ENCODE peak calls at places on chromosome 4, in eight cellular contexts. One of them, this sample, is unnamed.

GRCh38 chr4:130043796-130044195 is 947.8 kb downstream of the C4orf33 start:
- DNase-seq in adipocyte: peak; percentile 63
- DNase-seq in A549: no peak
- DNase-seq in retinal pigment epithelial cell: no peak
- DNase-seq in neuronal stem cell: no peak
- DNase-seq in left lung: no peak
- DNase-seq in SJSA1: no peak
- DNase-seq in AG04449: no peak
- DNase-seq in this sample: no peak

GRCh38 chr4:95155759-95156451 is 392.9 kb downstream of the UNC5C start:
- DNase-seq in A549: peak; percentile 23
- DNase-seq in left lung: no peak
- DNase-seq in AG04449: peak; percentile 7
- DNase-seq in adipocyte: peak; percentile 84
- DNase-seq in SJSA1: no peak
- DNase-seq in retinal pigment epithelial cell: no peak
- DNase-seq in neuronal stem cell: peak; percentile 31
- DNase-seq in this sample: peak; percentile 13

GRCh38 chr4:7786040-7786439 is 153.6 kb downstream of the AFAP1 start:
- DNase-seq in SJSA1: no peak
- DNase-seq in left lung: no peak
- DNase-seq in retinal pigment epithelial cell: no peak
- DNase-seq in A549: no peak
- DNase-seq in adipocyte: no peak
- DNase-seq in AG04449: no peak
- DNase-seq in neuronal stem cell: no peak
- DNase-seq in this sample: no peak

GRCh38 chr4:41280010-41280409 is 23.3 kb downstream of the UCHL1 start:
- DNase-seq in A549: no peak
- DNase-seq in SJSA1: no peak
- DNase-seq in adipocyte: no peak
- DNase-seq in retinal pigment epithelial cell: no peak
- DNase-seq in AG04449: no peak
- DNase-seq in left lung: no peak
- DNase-seq in neuronal stem cell: no peak
- DNase-seq in this sample: no peak

GRCh38 chr4:86506591-86506990 is 87.5 kb upstream of the PTPN13 start:
- DNase-seq in retinal pigment epithelial cell: no peak
- DNase-seq in AG04449: no peak
- DNase-seq in A549: no peak
- DNase-seq in SJSA1: no peak
- DNase-seq in adipocyte: no peak
- DNase-seq in left lung: no peak
- DNase-seq in neuronal stem cell: no peak
- DNase-seq in this sample: no peak

GRCh38 chr4:180465364-180465763 is 1777.8 kb upstream of the TENM3 start:
- DNase-seq in adipocyte: no peak
- DNase-seq in A549: no peak
- DNase-seq in AG04449: no peak
- DNase-seq in left lung: no peak
- DNase-seq in retinal pigment epithelial cell: no peak
- DNase-seq in neuronal stem cell: no peak
- DNase-seq in SJSA1: no peak
- DNase-seq in this sample: no peak

GRCh38 chr4:23034726-23035125 is 342.0 kb downstream of the GBA3 start:
- DNase-seq in SJSA1: no peak
- DNase-seq in A549: no peak
- DNase-seq in AG04449: no peak
- DNase-seq in adipocyte: no peak
- DNase-seq in neuronal stem cell: no peak
- DNase-seq in left lung: no peak
- DNase-seq in retinal pigment epithelial cell: no peak
- DNase-seq in this sample: no peak

GRCh38 chr4:180923476-180923875 is 1319.7 kb upstream of the TENM3 start:
- DNase-seq in neuronal stem cell: no peak
- DNase-seq in A549: no peak
- DNase-seq in adipocyte: peak; percentile 92
- DNase-seq in SJSA1: no peak
- DNase-seq in retinal pigment epithelial cell: no peak
- DNase-seq in left lung: no peak
- DNase-seq in AG04449: peak; percentile 4
- DNase-seq in this sample: peak; percentile 49

GRCh38 chr4:158809611-158810486 is 41.0 kb downstream of the FNIP2 start:
- DNase-seq in A549: no peak
- DNase-seq in left lung: no peak
- DNase-seq in adipocyte: peak; percentile 62
- DNase-seq in retinal pigment epithelial cell: peak; percentile 100
- DNase-seq in AG04449: peak; percentile 98
- DNase-seq in neuronal stem cell: no peak
- DNase-seq in SJSA1: peak; percentile 75
- DNase-seq in this sample: peak; percentile 71

GRCh38 chr4:88858752-88859151 is 161.1 kb upstream of the NAP1L5 start:
- DNase-seq in A549: no peak
- DNase-seq in left lung: no peak
- DNase-seq in retinal pigment epithelial cell: no peak
- DNase-seq in neuronal stem cell: no peak
- DNase-seq in AG04449: no peak
- DNase-seq in adipocyte: no peak
- DNase-seq in SJSA1: no peak
- DNase-seq in this sample: no peak

GRCh38 chr4:56655209-56655626 is 25.9 kb downstream of the HOPX start:
- DNase-seq in adipocyte: peak; percentile 44
- DNase-seq in left lung: no peak
- DNase-seq in AG04449: no peak
- DNase-seq in SJSA1: peak; percentile 48
- DNase-seq in retinal pigment epithelial cell: no peak
- DNase-seq in neuronal stem cell: no peak
- DNase-seq in A549: no peak
- DNase-seq in this sample: no peak

GRCh38 chr4:145155268-145155870 is 25.0 kb downstream of the OTUD4 start:
- DNase-seq in SJSA1: no peak
- DNase-seq in retinal pigment epithelial cell: no peak
- DNase-seq in adipocyte: no peak
- DNase-seq in A549: no peak
- DNase-seq in neuronal stem cell: no peak
- DNase-seq in AG04449: no peak
- DNase-seq in left lung: no peak
- DNase-seq in this sample: no peak
- H3K4me3 ChIP-seq in SJSA1: no peak overlapping the region
- H3K4me3 ChIP-seq in retinal pigment epithelial cell: no peak overlapping the region
- H3K4me3 ChIP-seq in adipocyte: no peak overlapping the region
- H3K4me3 ChIP-seq in A549: no peak overlapping the region
- H3K4me3 ChIP-seq in neuronal stem cell: no peak overlapping the region
- H3K4me3 ChIP-seq in AG04449: no peak overlapping the region
- H3K4me3 ChIP-seq in left lung: no peak overlapping the region
- H3K4me3 ChIP-seq in this sample: no peak overlapping the region

GRCh38 chr4:157223446-157223845 is 2.9 kb downstream of the GRIA2 start:
- DNase-seq in SJSA1: no peak
- DNase-seq in retinal pigment epithelial cell: no peak
- DNase-seq in A549: no peak
- DNase-seq in adipocyte: no peak
- DNase-seq in left lung: no peak
- DNase-seq in AG04449: no peak
- DNase-seq in neuronal stem cell: no peak
- DNase-seq in this sample: no peak

GRCh38 chr4:157220026-157220881 is at the start of gene GRIA2:
- DNase-seq in left lung: peak; percentile 81
- DNase-seq in adipocyte: peak; percentile 78
- DNase-seq in SJSA1: peak; percentile 53
- DNase-seq in retinal pigment epithelial cell: no peak
- DNase-seq in neuronal stem cell: peak; percentile 80
- DNase-seq in AG04449: no peak
- DNase-seq in A549: peak; percentile 15
- DNase-seq in this sample: peak; percentile 15

GRCh38 chr4:157221895-157222763 is 1.6 kb downstream of the GRIA2 start:
- DNase-seq in adipocyte: peak; percentile 17
- DNase-seq in left lung: peak; percentile 65
- DNase-seq in SJSA1: no peak
- DNase-seq in A549: no peak
- DNase-seq in AG04449: no peak
- DNase-seq in neuronal stem cell: peak; percentile 62
- DNase-seq in retinal pigment epithelial cell: no peak
- DNase-seq in this sample: no peak

GRCh38 chr4:157222764-157223145 is 2.2 kb downstream of the GRIA2 start:
- DNase-seq in retinal pigment epithelial cell: no peak
- DNase-seq in AG04449: no peak
- DNase-seq in adipocyte: no peak
- DNase-seq in neuronal stem cell: no peak
- DNase-seq in left lung: no peak
- DNase-seq in SJSA1: no peak
- DNase-seq in A549: no peak
- DNase-seq in this sample: no peak

DNA sequence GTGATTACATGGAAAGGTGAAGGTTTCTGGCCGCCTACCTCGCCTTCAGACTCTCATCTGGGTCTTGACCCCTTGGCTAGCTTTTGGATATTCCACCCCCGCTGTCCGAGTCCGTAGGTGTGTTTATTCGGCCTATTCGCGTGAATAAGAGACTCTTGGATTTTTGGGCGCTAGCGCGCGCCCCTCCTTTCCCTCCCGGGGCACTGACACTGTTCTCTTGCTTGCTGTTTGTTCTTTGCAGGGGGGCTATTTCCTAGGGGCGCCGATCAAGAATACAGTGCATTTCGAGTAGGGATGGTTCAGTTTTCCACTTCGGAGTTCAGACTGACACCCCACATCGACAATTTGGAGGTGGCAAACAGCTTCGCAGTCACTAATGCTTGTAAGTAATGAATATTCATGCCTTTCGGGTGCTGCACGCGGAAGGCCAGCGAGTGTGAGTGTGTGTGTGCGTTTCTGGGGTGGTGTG is 932 bp downstream of the GRIA2 start:
- DNase-seq in retinal pigment epithelial cell: no peak
- DNase-seq in adipocyte: no peak
- DNase-seq in AG04449: no peak
- DNase-seq in left lung: no peak
- DNase-seq in SJSA1: no peak
- DNase-seq in neuronal stem cell: no peak
- DNase-seq in A549: no peak
- DNase-seq in this sample: no peak
- H3K4me3 ChIP-seq in retinal pigment epithelial cell: peak overlapping the region; percentile 80
- H3K4me3 ChIP-seq in adipocyte: peak overlapping the region; percentile 86
- H3K4me3 ChIP-seq in AG04449: no peak overlapping the region
- H3K4me3 ChIP-seq in left lung: no peak overlapping the region
- H3K4me3 ChIP-seq in SJSA1: no peak overlapping the region
- H3K4me3 ChIP-seq in neuronal stem cell: peak overlapping the region; percentile 83
- H3K4me3 ChIP-seq in A549: peak overlapping the region; percentile 33
- H3K4me3 ChIP-seq in this sample: peak overlapping the region; percentile 61

GRCh38 chr4:141133146-141134006 is at the start of gene RNF150:
- DNase-seq in SJSA1: peak; percentile 80
- DNase-seq in adipocyte: peak; percentile 97
- DNase-seq in A549: peak; percentile 74
- DNase-seq in left lung: peak; percentile 87
- DNase-seq in neuronal stem cell: peak; percentile 84
- DNase-seq in AG04449: peak; percentile 81
- DNase-seq in retinal pigment epithelial cell: peak; percentile 68
- DNase-seq in this sample: peak; percentile 79

GRCh38 chr4:141130947-141131545 is 2.2 kb downstream of the RNF150 start:
- DNase-seq in A549: no peak
- DNase-seq in neuronal stem cell: no peak
- DNase-seq in left lung: no peak
- DNase-seq in retinal pigment epithelial cell: no peak
- DNase-seq in adipocyte: peak; percentile 46
- DNase-seq in SJSA1: no peak
- DNase-seq in AG04449: no peak
- DNase-seq in this sample: no peak

GRCh38 chr4:141134051-141134450 is 782 bp upstream of the RNF150 start:
- DNase-seq in SJSA1: no peak
- DNase-seq in neuronal stem cell: no peak
- DNase-seq in A549: no peak
- DNase-seq in AG04449: no peak
- DNase-seq in left lung: no peak
- DNase-seq in adipocyte: peak; percentile 57
- DNase-seq in retinal pigment epithelial cell: no peak
- DNase-seq in this sample: no peak

GRCh38 chr4:141132689-141133145 is 552 bp downstream of the RNF150 start:
- DNase-seq in retinal pigment epithelial cell: no peak
- DNase-seq in neuronal stem cell: peak; percentile 42
- DNase-seq in SJSA1: peak; percentile 51
- DNase-seq in AG04449: no peak
- DNase-seq in A549: peak; percentile 8
- DNase-seq in left lung: peak; percentile 71
- DNase-seq in adipocyte: peak; percentile 82
- DNase-seq in this sample: no peak

DNA sequence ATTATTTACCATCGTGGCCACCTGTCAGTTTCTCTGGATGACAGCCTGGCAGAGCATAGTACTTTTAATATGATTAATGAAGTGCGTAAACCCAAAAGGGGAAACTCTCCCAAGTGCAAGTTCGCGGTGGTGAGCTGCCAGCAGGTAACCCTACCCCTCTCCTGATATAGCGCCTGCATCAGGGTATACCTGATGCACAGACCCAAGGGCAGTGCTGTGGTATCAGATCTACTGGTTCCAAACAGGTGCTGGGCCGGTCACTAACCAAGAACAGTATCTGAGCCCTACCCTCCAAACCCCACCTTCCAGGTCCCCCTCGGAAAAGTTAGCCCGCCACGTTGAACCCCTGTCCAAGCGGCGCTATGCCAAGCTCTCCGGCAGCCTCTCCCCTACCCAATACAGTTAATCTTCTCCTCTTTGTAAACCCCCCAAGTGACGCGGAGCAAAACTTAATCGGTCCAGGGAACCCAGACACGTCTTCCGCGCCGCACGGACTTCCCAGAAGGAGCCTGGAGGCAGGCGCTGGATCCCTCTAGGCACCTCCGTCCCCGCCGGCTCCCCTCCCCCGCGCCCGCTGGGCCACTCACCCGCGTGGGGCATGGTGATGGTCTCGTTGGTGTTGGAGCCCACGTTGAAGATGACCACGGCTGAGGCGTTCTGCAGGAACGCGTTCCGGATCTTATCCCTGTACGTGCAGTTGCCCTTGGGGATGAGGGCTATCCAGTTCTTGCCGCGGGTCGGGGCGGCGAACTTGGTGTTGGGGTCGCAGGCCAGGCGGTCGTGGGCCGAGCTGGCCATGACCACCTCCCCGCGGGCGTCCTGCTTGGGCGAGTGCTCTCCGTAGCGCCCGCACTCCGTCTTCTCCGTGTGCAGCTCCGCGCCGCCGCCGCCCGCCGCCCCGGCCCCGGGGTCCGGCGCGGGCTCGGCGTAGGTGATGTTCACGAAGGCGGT is 1.3 kb downstream of the RNF150 start:
- DNase-seq in neuronal stem cell: peak; percentile 31
- DNase-seq in left lung: peak; percentile 75
- DNase-seq in retinal pigment epithelial cell: no peak
- DNase-seq in SJSA1: no peak
- DNase-seq in A549: no peak
- DNase-seq in adipocyte: peak; percentile 68
- DNase-seq in AG04449: no peak
- DNase-seq in this sample: no peak
- H3K4me3 ChIP-seq in neuronal stem cell: peak overlapping the region; percentile 92
- H3K4me3 ChIP-seq in left lung: peak overlapping the region; percentile 58
- H3K4me3 ChIP-seq in retinal pigment epithelial cell: peak overlapping the region; percentile 92
- H3K4me3 ChIP-seq in SJSA1: peak overlapping the region; percentile 90
- H3K4me3 ChIP-seq in A549: peak overlapping the region; percentile 67
- H3K4me3 ChIP-seq in adipocyte: peak overlapping the region; percentile 94
- H3K4me3 ChIP-seq in AG04449: peak overlapping the region; percentile 93
- H3K4me3 ChIP-seq in this sample: peak overlapping the region; percentile 80

DNA sequence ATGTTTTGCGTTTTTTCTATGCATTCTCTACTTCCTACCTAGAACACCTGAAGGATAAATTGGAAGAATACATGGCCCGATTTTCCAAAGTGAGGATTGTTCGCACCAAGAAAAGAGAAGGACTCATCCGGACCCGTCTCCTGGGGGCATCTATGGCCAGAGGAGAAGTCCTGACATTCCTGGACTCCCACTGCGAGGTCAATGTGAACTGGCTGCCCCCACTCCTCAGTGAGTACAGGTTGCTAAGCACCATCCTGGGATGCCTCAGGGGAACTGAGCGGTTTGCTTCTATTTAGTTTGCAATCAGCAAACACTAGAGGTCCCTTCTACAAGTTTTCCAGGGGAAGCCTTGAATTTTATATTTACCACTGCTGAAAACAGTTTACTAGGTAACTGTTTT is 359.3 kb upstream of the GALNT7 start:
- DNase-seq in retinal pigment epithelial cell: no peak
- DNase-seq in AG04449: no peak
- DNase-seq in left lung: no peak
- DNase-seq in SJSA1: no peak
- DNase-seq in adipocyte: no peak
- DNase-seq in neuronal stem cell: peak; percentile 18
- DNase-seq in A549: no peak
- DNase-seq in this sample: no peak
- H3K4me3 ChIP-seq in retinal pigment epithelial cell: no peak overlapping the region
- H3K4me3 ChIP-seq in AG04449: no peak overlapping the region
- H3K4me3 ChIP-seq in left lung: no peak overlapping the region
- H3K4me3 ChIP-seq in SJSA1: no peak overlapping the region
- H3K4me3 ChIP-seq in adipocyte: no peak overlapping the region
- H3K4me3 ChIP-seq in neuronal stem cell: no peak overlapping the region
- H3K4me3 ChIP-seq in A549: no peak overlapping the region
- H3K4me3 ChIP-seq in this sample: no peak overlapping the region